ENCODE peak calls at places on chromosome 21, in eight cellular contexts. T is colonic mucosa, L is fibroblast of lung, J is GM23248, W is IMR-90, P is keratinocyte, G is K562, H is GM12878. F is an unnamed sample. For H3K4me1, the result is how much of the 10 kb centered on the place peaks cover.

GRCh38 chr21:28959367-28960099 is 33.1 kb downstream of the LTN1 start:
- DNase-seq in W (peak), H (no peak), L (peak), P (no peak), G (peak), T (no peak), J (peak), F (no peak)

GRCh38 chr21:35072960-35073359 is 23.9 kb upstream of the RUNX1 start:
- DNase-seq in W (peak), G (no peak), P (no peak), T (no peak), H (no peak), L (no peak), J (peak), F (no peak)

GRCh38 chr21:34933609-34934345 is 115.3 kb downstream of the RUNX1 start:
- DNase-seq in J (no peak), G (no peak), L (no peak), T (no peak), H (no peak), W (no peak), P (no peak), F (no peak)

GRCh38 chr21:38293113-38293512 is 36.3 kb downstream of the KCNJ15 start:
- DNase-seq in J (no peak), W (no peak), L (no peak), T (peak), G (no peak), H (no peak), P (no peak), F (no peak)

GRCh38 chr21:14533555-14534400 is 12.3 kb downstream of the SAMSN1 start:
- DNase-seq in P (peak), J (peak), H (peak), T (no peak), L (peak), G (peak), W (no peak), F (no peak)

GRCh38 chr21:16572032-16572431 is 842.2 kb downstream of the USP25 start:
- DNase-seq in L (peak), J (peak), T (no peak), P (no peak), G (no peak), W (peak), H (no peak), F (no peak)

GRCh38 chr21:15604424-15604823 is 125.4 kb upstream of the USP25 start:
- DNase-seq in H (no peak), T (no peak), L (peak), P (no peak), G (no peak), J (peak), W (peak), F (no peak)

GRCh38 chr21:45011426-45011825 is 63.0 kb upstream of the ADARB1 start:
- DNase-seq in W (no peak), J (no peak), H (no peak), G (no peak), P (no peak), T (no peak), L (no peak), F (no peak)

GRCh38 chr21:17853393-17854275 is 34.5 kb upstream of the C21orf91 start:
- DNase-seq in W (no peak), T (no peak), J (no peak), H (no peak), L (no peak), G (no peak), P (no peak), F (no peak)

GRCh38 chr21:43719748-43720538 is 1.0 kb downstream of the PDXK start:
- DNase-seq in J (peak), G (peak), T (no peak), H (no peak), P (no peak), L (no peak), W (no peak), F (peak)

GRCh38 chr21:36647279-36648093 is 51.4 kb upstream of the SIM2 start:
- DNase-seq in L (peak), P (no peak), G (no peak), W (peak), J (no peak), H (no peak), T (no peak), F (peak)

GRCh38 chr21:44398499-44398898 is 45.1 kb downstream of the TRPM2 start:
- DNase-seq in H (no peak), T (no peak), L (no peak), J (no peak), G (no peak), W (no peak), P (no peak), F (no peak)

GRCh38 chr21:43848771-43849170 is 16.3 kb upstream of the AGPAT3 start:
- DNase-seq in J (no peak), H (no peak), W (no peak), T (no peak), L (no peak), P (no peak), G (no peak), F (no peak)

GRCh38 chr21:27569091-27569490 is 602.2 kb upstream of the ADAMTS5 start:
- DNase-seq in L (peak), P (no peak), W (peak), T (no peak), J (no peak), G (no peak), H (no peak), F (no peak)

GRCh38 chr21:18812308-18812707 is 408.7 kb upstream of the TMPRSS15 start:
- DNase-seq in P (no peak), G (peak), W (no peak), J (no peak), H (no peak), T (no peak), L (no peak), F (no peak)

DNA sequence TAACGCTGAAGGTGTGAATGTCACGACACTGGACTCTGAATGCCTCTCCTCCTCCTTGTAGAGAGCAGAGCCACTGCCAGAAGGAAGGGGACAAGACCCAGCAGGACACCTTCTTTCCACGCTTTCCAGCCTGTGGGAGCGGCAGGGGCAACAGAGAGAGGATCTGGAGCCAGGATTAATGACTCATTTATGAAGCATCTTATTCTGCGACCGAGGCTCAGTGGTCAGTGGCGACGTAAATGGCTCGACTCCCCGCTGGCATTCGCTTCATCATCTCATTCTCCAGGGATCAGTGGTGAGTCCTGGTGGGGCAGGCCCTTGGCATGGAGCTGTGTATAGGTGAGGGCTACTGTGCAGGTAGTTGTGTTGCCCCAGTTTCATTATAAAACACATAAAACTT is 4.6 kb downstream of the SLC37A1 start:
- DNase-seq in P (no peak), G (no peak), L (peak), H (no peak), J (peak), W (peak), T (no peak), F (peak)
- H3K4me3 ChIP-seq in P (no peak), G (no peak), L (no peak), H (no peak), J (no peak), W (no peak), T (no peak), F (no peak)

GRCh38 chr21:33682992-33683627 is 40.8 kb downstream of the ITSN1 start:
- DNase-seq in L (peak), J (peak), W (peak), T (no peak), G (peak), H (no peak), P (peak), F (no peak)
- H3K9ac ChIP-seq in L (no peak), J (peak), W (no peak), T (no peak), G (no peak), H (no peak), P (peak), F (no peak)

GRCh38 chr21:33433425-33434114 is 30.4 kb downstream of the IFNGR2 start:
- DNase-seq in H (no peak), W (no peak), J (no peak), L (no peak), T (no peak), G (no peak), P (no peak), F (no peak)
- H3K4me1 ChIP-seq in H (under half), W (under half), J (under half), L (under half), T (under half), G (under half), P (under half), F (under half)

GRCh38 chr21:46634427-46634826 is 1.0 kb upstream of the PRMT2 start:
- DNase-seq in H (no peak), T (peak), W (no peak), G (peak), J (no peak), P (no peak), L (no peak), F (no peak)
- H3K4me3 ChIP-seq in H (peak), T (peak), W (no peak), G (peak), J (peak), P (no peak), L (no peak), F (peak)

DNA sequence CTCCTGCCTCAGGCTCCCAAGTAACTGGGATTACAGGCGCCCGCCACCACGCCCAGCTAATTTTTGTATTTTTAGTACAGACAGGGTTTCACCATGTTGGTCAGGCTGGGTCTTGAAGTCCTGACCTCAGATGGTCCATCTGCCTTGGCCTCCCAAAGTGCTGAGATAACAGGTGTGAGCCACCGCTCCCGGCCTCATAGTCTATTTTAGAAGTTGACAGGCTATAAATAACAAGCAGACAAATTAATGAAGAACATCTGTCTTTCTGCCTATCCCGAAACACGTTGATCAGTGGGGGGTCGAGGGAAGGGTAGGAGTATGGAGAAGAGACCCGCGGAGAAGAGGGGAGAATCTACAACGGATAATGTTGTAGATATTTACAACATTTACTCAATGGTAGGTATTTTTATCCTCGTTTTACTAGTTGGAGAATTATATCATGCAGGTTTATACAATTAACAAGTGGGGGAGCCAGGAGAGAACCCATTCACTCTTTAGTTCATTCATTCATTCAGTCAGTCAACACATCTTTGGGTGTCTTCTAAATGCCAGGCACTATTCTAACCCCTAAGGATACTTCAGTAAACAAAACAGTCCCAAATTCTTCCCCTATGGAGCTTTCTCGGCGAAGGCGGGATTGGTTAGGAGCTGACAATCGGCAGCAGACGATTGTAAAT is 501 bp upstream of the IFNAR2 start:
- DNase-seq in P (no peak), W (no peak), T (no peak), L (no peak), G (no peak), J (no peak), H (no peak), F (no peak)
- H3K9ac ChIP-seq in P (peak), W (peak), T (no peak), L (no peak), G (peak), J (peak), H (peak), F (no peak)

DNA sequence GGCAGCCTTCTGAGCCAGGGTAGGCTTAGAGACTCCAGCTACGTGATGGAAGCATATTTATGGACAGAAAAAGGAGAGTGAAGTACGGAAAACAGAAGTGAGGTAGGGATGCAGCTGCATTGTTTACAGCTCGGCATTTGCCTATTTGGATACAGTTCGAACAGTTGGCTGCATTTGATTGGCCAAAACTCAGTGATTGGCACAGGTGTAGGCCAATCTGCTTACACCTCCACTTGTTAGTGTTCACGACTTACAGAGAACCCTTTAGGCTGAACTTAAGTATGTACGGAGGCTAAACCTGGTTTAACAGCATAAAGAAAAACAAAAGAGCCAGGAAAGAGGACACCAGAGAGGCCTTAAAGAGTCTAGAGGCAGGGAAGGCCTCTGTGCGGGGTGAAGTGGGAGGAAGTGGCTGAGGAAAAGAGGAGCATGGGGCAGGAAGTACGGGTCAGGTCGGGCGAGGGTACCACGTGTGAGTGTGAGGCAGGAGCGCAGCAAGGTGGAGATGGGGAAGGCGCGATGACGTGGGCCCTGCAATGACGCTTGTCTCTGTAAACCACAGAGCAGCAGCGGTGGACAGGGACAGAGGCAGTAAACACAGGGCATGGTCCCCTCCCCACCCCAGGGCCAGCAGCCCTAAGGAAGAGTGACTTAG is 32.0 kb downstream of the RSPH1 start:
- DNase-seq in H (no peak), W (peak), G (peak), P (no peak), J (peak), L (peak), T (peak), F (peak)
- H3K4me1 ChIP-seq in H (half or more), W (under half), G (under half), P (under half), J (under half), L (under half), T (under half), F (under half)

DNA sequence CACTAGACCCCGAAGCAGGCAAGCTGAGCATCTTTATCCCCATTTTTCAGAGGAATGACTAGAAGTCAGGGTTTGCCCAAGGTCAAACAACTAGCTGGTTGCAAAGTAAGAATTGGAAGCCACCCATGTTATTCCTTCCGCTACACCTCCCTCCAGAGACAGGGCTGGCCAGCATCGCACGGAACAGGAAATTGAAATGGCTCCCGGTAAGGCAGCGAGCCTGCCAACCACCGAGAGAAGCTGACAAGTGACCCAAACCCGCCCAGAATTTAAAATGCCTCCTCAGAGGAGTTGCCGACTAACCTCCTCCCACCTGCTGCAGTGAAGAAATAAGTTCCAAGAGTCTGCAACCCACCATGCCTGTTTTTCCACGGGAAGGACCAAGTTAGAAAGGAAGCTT is 78.8 kb downstream of the TIAM1 start:
- DNase-seq in P (no peak), J (peak), H (no peak), L (peak), W (no peak), T (no peak), G (no peak), F (no peak)
- H3K4me3 ChIP-seq in P (no peak), J (peak), H (no peak), L (no peak), W (no peak), T (no peak), G (no peak), F (no peak)

GRCh38 chr21:42157606-42158310 is 61.2 kb upstream of the ABCG1 start:
- DNase-seq in L (no peak), J (no peak), T (no peak), P (no peak), H (no peak), W (no peak), G (no peak), F (no peak)

GRCh38 chr21:42159560-42160110 is 59.3 kb upstream of the ABCG1 start:
- DNase-seq in P (no peak), T (no peak), J (no peak), L (no peak), W (no peak), G (no peak), H (no peak), F (peak)

GRCh38 chr21:42160111-42160949 is 58.6 kb upstream of the ABCG1 start:
- DNase-seq in W (no peak), T (no peak), P (no peak), H (no peak), J (no peak), L (no peak), G (no peak), F (peak)

GRCh38 chr21:42156690-42157605 is 62.0 kb upstream of the ABCG1 start:
- DNase-seq in J (no peak), P (no peak), G (no peak), W (no peak), H (no peak), T (no peak), L (no peak), F (peak)

DNA sequence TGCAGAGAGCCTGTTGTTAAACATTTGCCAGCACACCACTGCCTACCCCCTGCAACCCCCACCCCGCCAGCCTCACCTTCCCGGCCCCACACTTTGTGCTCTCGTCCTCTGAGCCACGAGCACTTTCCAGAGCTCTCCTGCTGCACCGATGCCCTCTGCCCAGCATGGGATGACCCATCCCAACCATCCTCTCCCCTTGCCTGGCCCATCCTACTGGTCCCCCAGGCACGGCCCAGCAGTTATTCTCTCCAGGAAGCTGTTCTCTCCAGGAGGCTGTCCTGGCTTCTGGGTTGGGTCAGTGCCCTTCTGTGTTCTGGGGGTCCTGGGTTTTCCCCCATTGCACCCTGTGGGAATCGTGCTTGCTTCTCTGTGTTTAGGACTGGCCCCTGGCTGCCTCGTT is 60.1 kb upstream of the ABCG1 start:
- DNase-seq in T (no peak), H (no peak), J (no peak), P (no peak), W (no peak), G (no peak), L (no peak), F (peak)
- H3K9ac ChIP-seq in T (no peak), H (no peak), J (no peak), P (no peak), W (no peak), G (no peak), L (no peak), F (no peak)

DNA sequence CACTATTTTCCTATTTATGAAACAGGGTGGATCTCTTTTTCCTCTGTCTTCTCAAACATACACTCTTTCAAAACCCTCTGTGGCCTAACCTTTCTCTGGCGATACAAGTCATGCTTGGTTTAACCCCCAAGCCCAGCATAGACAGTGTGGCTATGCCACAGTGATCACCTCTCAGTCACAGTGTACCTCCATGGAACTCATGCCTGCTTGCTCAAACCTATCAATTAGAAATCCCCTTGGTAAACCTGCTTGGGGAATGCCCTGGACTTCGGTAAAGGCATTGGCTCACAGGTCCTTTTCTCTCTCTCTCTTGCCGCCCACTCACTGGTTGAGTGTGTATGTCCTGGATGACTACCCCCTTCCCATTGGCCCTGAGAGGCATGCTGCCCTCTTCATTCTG is 147.5 kb downstream of the CYYR1 start:
- DNase-seq in L (no peak), W (no peak), H (no peak), J (no peak), P (no peak), G (no peak), T (no peak), F (no peak)
- H3K4me1 ChIP-seq in L (under half), W (under half), H (under half), J (under half), P (under half), G (under half), T (under half), F (under half)

GRCh38 chr21:20999567-21000169 is 1.5 kb downstream of the NCAM2 start:
- DNase-seq in T (peak), P (no peak), L (peak), W (peak), G (peak), H (no peak), J (peak), F (peak)
- H3K4me3 ChIP-seq in T (no peak), P (no peak), L (no peak), W (no peak), G (no peak), H (no peak), J (no peak), F (no peak)